ENCODE peak calls at places on chromosomes 11 and 22, in five cellular contexts. B, Z, E, V and H are unnamed samples.
A peak's percentile ranks its signal among the peaks of the same experiment; 100 is the strongest.

GRCh38 chr22:41052661-41053490 is 39.5 kb upstream of the EP300 start:
- DNase-seq in B (peak; percentile 10), Z (no peak), E (no peak), V (no peak), H (no peak)

GRCh38 chr11:22879615-22880014 is 19.3 kb upstream of the CCDC179 start:
- DNase-seq in B (peak; percentile 5), Z (peak; percentile 1), E (no peak), V (no peak), H (no peak)

GRCh38 chr22:19179472-19180048 is 1.0 kb upstream of the SLC25A1 start:
- DNase-seq in B (peak; percentile 65), Z (peak; percentile 83), E (peak; percentile 89), V (peak; percentile 73), H (peak; percentile 90)

GRCh38 chr11:126355324-126355925 is at the start of gene ST3GAL4:
- DNase-seq in B (peak; percentile 83), Z (peak; percentile 90), E (peak; percentile 78), V (peak; percentile 90), H (peak; percentile 91)

GRCh38 chr11:57638811-57639320 is 10.8 kb downstream of the YPEL4 start:
- DNase-seq in B (no peak), Z (peak; percentile 41), E (no peak), V (no peak), H (no peak)

GRCh38 chr11:47912843-47913437 is 64.8 kb upstream of the NUP160 start:
- DNase-seq in B (no peak), Z (no peak), E (no peak), V (no peak), H (no peak)

GRCh38 chr11:111373590-111373989 is 5.5 kb downstream of the POU2AF1 start:
- DNase-seq in B (no peak), Z (no peak), E (no peak), V (no peak), H (no peak)

GRCh38 chr11:118908931-118909618 is 16.7 kb downstream of the BCL9L start:
- DNase-seq in B (peak; percentile 59), Z (peak; percentile 95), E (peak; percentile 70), V (peak; percentile 89), H (peak; percentile 76)

GRCh38 chr22:17578129-17578754 is 14.9 kb downstream of the SLC25A18 start:
- DNase-seq in B (no peak), Z (no peak), E (peak; percentile 69), V (peak; percentile 59), H (no peak)

GRCh38 chr11:70383664-70384395 is 14.5 kb upstream of the CTTN start:
- DNase-seq in B (no peak), Z (no peak), E (no peak), V (no peak), H (no peak)

GRCh38 chr11:18588297-18589252 is at the start of gene UEVLD:
- DNase-seq in B (peak; percentile 93), Z (peak; percentile 93), E (peak; percentile 91), V (peak; percentile 91), H (peak; percentile 90)

GRCh38 chr22:27193636-27194035 is 536.2 kb downstream of the MIAT start:
- DNase-seq in B (no peak), Z (no peak), E (no peak), V (no peak), H (no peak)

DNA sequence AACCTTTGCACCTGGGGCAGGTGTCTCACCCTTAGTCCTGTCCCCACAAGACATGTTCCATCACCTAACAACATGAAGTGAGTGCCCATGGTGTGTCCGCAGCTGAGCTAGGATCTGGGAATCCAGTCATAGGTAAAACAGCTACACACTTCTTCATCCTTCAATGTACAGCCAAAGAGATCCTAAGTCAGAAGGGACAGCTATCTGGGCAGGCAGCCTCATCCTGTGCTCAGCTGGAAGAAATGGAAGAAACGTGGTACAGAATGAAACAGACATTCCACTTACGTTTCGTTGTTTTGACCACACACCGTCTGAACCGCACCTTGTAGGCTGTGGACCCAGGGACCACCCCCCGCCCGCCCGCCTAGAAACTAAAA is 30.8 kb downstream of the PDGFB start:
- DNase-seq in B (no peak), Z (no peak), E (peak; percentile 14), V (no peak), H (no peak)
- H3K27ac ChIP-seq in B (peak overlapping the region; percentile 87), Z (no peak overlapping the region), E (no peak overlapping the region), V (no peak overlapping the region), H (no peak overlapping the region)

GRCh38 chr22:38981005-38981658 is 1.0 kb upstream of the APOBEC3B start:
- DNase-seq in B (peak; percentile 65), Z (peak; percentile 55), E (peak; percentile 59), V (no peak), H (peak; percentile 52)
- TF ChIP-seq CTCF in B (peak; percentile 47), Z (peak; percentile 48), E (no peak), V (no peak), H (no peak)

GRCh38 chr22:47784367-47784983 is 1022.0 kb downstream of the TBC1D22A start:
- DNase-seq in B (no peak), Z (no peak), E (no peak), V (no peak), H (no peak)
- H3K36me3 ChIP-seq in B (no peaks in the 10 kb centered on the region), Z (no peaks in the 10 kb centered on the region), E (no peaks in the 10 kb centered on the region), V (no peaks in the 10 kb centered on the region), H (no peaks in the 10 kb centered on the region)

GRCh38 chr11:85945788-85946187 is 90.6 kb downstream of the CCDC83 start:
- DNase-seq in B (no peak), Z (no peak), E (no peak), V (no peak), H (no peak)

GRCh38 chr11:85948884-85949283 is 93.7 kb downstream of the CCDC83 start:
- DNase-seq in B (peak; percentile 44), Z (no peak), E (no peak), V (no peak), H (no peak)

GRCh38 chr11:85949798-85950197 is 94.6 kb downstream of the CCDC83 start:
- DNase-seq in B (no peak), Z (no peak), E (no peak), V (no peak), H (no peak)

GRCh38 chr11:85946221-85946620 is 91.0 kb downstream of the CCDC83 start:
- DNase-seq in B (no peak), Z (no peak), E (no peak), V (no peak), H (no peak)

GRCh38 chr11:85947431-85948272 is 92.5 kb downstream of the CCDC83 start:
- DNase-seq in B (peak; percentile 38), Z (no peak), E (no peak), V (no peak), H (no peak)
- H3K27ac ChIP-seq in B (peak overlapping the region; percentile 35), Z (no peak overlapping the region), E (peak overlapping the region; percentile 7), V (peak overlapping the region; percentile 69), H (peak overlapping the region; percentile 65)

GRCh38 chr11:911031-911889 is 650 bp upstream of the CHID1 start:
- DNase-seq in B (peak; percentile 41), Z (peak; percentile 58), E (peak; percentile 59), V (peak; percentile 50), H (peak; percentile 58)
- TF ChIP-seq CTCF in B (no peak), Z (no peak), E (no peak), V (no peak), H (no peak)

GRCh38 chr11:72872012-72872411 is 57.8 kb downstream of the ATG16L2 start:
- DNase-seq in B (no peak), Z (no peak), E (no peak), V (no peak), H (no peak)

GRCh38 chr11:72871089-72871488 is 56.9 kb downstream of the ATG16L2 start:
- DNase-seq in B (no peak), Z (no peak), E (no peak), V (no peak), H (no peak)

GRCh38 chr11:72875736-72876135 is 61.5 kb downstream of the ATG16L2 start:
- DNase-seq in B (no peak), Z (no peak), E (no peak), V (no peak), H (no peak)

GRCh38 chr11:72876147-72876546 is 61.9 kb downstream of the ATG16L2 start:
- DNase-seq in B (no peak), Z (no peak), E (no peak), V (no peak), H (no peak)
- H3K36me3 ChIP-seq in B (no peaks in the 10 kb centered on the region), Z (no peaks in the 10 kb centered on the region), E (no peaks in the 10 kb centered on the region), V (peaks cover 17% of the 10 kb centered on the region), H (no peaks in the 10 kb centered on the region)

GRCh38 chr22:30238136-30238535 is 8.4 kb downstream of the LIF start:
- DNase-seq in B (no peak), Z (no peak), E (no peak), V (no peak), H (no peak)

GRCh38 chr22:30236875-30237274 is 9.7 kb downstream of the LIF start:
- DNase-seq in B (no peak), Z (no peak), E (no peak), V (no peak), H (no peak)

GRCh38 chr22:30240541-30241417 is 5.8 kb downstream of the LIF start:
- DNase-seq in B (no peak), Z (no peak), E (no peak), V (no peak), H (peak; percentile 68)

GRCh38 chr22:30239421-30240405 is 6.8 kb downstream of the LIF start:
- DNase-seq in B (no peak), Z (no peak), E (no peak), V (no peak), H (no peak)

GRCh38 chr22:30238661-30239420 is 7.7 kb downstream of the LIF start:
- DNase-seq in B (peak; percentile 77), Z (no peak), E (no peak), V (peak; percentile 60), H (no peak)
- H3K27ac ChIP-seq in B (peak overlapping the region; percentile 95), Z (no peak overlapping the region), E (no peak overlapping the region), V (no peak overlapping the region), H (no peak overlapping the region)

DNA sequence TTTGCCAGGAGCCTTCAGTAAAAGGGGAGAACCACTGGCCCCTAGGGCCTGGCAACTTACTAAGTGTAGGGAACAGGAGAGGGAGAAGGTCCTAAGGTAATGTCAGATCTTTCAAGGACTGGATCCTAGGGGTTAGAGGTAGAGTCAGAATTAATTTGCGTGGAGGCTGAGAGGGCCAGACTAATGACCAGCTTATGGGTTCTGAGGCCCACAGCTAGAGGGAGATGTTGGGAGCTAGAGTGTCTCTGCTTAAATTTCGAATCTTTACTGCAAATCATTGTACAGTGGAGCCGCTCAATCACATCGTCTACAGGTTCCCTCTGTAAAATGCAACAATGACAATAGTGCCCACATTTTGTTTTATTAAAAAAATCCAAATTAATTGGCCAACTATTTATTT is 31.4 kb downstream of the CLMP start:
- DNase-seq in B (no peak), Z (no peak), E (no peak), V (no peak), H (no peak)
- TF ChIP-seq CTCF in B (no peak), Z (peak; percentile 31), E (no peak), V (no peak), H (no peak)